ENCODE peak calls at places on chromosomes 4 and X, in five cellular contexts. One of them, this sample, is unnamed.

GRCh38 chr4:141389649-141390048 is 169.0 kb downstream of the ZNF330 start:
- DNase-seq in stimulated activated CD8-positive, alpha-beta memory T cell treated with anti-CD3 and anti-CD28 coated beads, Interleukin-15, amount 100 ng/mL, for 4 hours: no peak
- DNase-seq in cardiac muscle cell: peak
- DNase-seq in NCI-H1105 treated with DMSO at 0.1 percent for 48 hours: no peak
- DNase-seq in T47D: no peak
- DNase-seq in this sample: no peak

GRCh38 chr4:167216783-167217182 is 17.5 kb downstream of the SPOCK3 start:
- DNase-seq in stimulated activated CD8-positive, alpha-beta memory T cell treated with anti-CD3 and anti-CD28 coated beads, Interleukin-15, amount 100 ng/mL, for 4 hours: no peak
- DNase-seq in cardiac muscle cell: no peak
- DNase-seq in NCI-H1105 treated with DMSO at 0.1 percent for 48 hours: no peak
- DNase-seq in T47D: peak
- DNase-seq in this sample: peak

GRCh38 chr4:1534076-1534872 is 128.0 kb upstream of the NKX1-1 start:
- DNase-seq in stimulated activated CD8-positive, alpha-beta memory T cell treated with anti-CD3 and anti-CD28 coated beads, Interleukin-15, amount 100 ng/mL, for 4 hours: no peak
- DNase-seq in cardiac muscle cell: no peak
- DNase-seq in NCI-H1105 treated with DMSO at 0.1 percent for 48 hours: no peak
- DNase-seq in T47D: no peak
- DNase-seq in this sample: no peak

GRCh38 chr4:99144070-99144469 is at the start of gene ADH4:
- DNase-seq in stimulated activated CD8-positive, alpha-beta memory T cell treated with anti-CD3 and anti-CD28 coated beads, Interleukin-15, amount 100 ng/mL, for 4 hours: no peak
- DNase-seq in cardiac muscle cell: peak
- DNase-seq in NCI-H1105 treated with DMSO at 0.1 percent for 48 hours: no peak
- DNase-seq in T47D: no peak
- DNase-seq in this sample: no peak

GRCh38 chr4:47551682-47552081 is 66.6 kb downstream of the ATP10D start:
- DNase-seq in stimulated activated CD8-positive, alpha-beta memory T cell treated with anti-CD3 and anti-CD28 coated beads, Interleukin-15, amount 100 ng/mL, for 4 hours: no peak
- DNase-seq in cardiac muscle cell: no peak
- DNase-seq in NCI-H1105 treated with DMSO at 0.1 percent for 48 hours: no peak
- DNase-seq in T47D: no peak
- DNase-seq in this sample: no peak

GRCh38 chr4:63348735-63349673 is 1060.2 kb downstream of the TECRL start:
- DNase-seq in stimulated activated CD8-positive, alpha-beta memory T cell treated with anti-CD3 and anti-CD28 coated beads, Interleukin-15, amount 100 ng/mL, for 4 hours: no peak
- DNase-seq in cardiac muscle cell: no peak
- DNase-seq in NCI-H1105 treated with DMSO at 0.1 percent for 48 hours: no peak
- DNase-seq in T47D: no peak
- DNase-seq in this sample: no peak

GRCh38 chr4:27003602-27004238 is 143.1 kb downstream of the STIM2 start:
- DNase-seq in stimulated activated CD8-positive, alpha-beta memory T cell treated with anti-CD3 and anti-CD28 coated beads, Interleukin-15, amount 100 ng/mL, for 4 hours: no peak
- DNase-seq in cardiac muscle cell: peak
- DNase-seq in NCI-H1105 treated with DMSO at 0.1 percent for 48 hours: no peak
- DNase-seq in T47D: no peak
- DNase-seq in this sample: no peak

GRCh38 chr4:102614801-102615200 is 113.6 kb downstream of the NFKB1 start:
- DNase-seq in stimulated activated CD8-positive, alpha-beta memory T cell treated with anti-CD3 and anti-CD28 coated beads, Interleukin-15, amount 100 ng/mL, for 4 hours: no peak
- DNase-seq in cardiac muscle cell: no peak
- DNase-seq in NCI-H1105 treated with DMSO at 0.1 percent for 48 hours: no peak
- DNase-seq in T47D: no peak
- DNase-seq in this sample: no peak

GRCh38 chr4:27278615-27279014 is 418.0 kb downstream of the STIM2 start:
- DNase-seq in stimulated activated CD8-positive, alpha-beta memory T cell treated with anti-CD3 and anti-CD28 coated beads, Interleukin-15, amount 100 ng/mL, for 4 hours: no peak
- DNase-seq in cardiac muscle cell: peak
- DNase-seq in NCI-H1105 treated with DMSO at 0.1 percent for 48 hours: no peak
- DNase-seq in T47D: peak
- DNase-seq in this sample: peak

GRCh38 chrX:39440734-39441305 is 639.6 kb downstream of the MID1IP1 start:
- DNase-seq in stimulated activated CD8-positive, alpha-beta memory T cell treated with anti-CD3 and anti-CD28 coated beads, Interleukin-15, amount 100 ng/mL, for 4 hours: no peak
- DNase-seq in cardiac muscle cell: no peak
- DNase-seq in NCI-H1105 treated with DMSO at 0.1 percent for 48 hours: no peak
- DNase-seq in T47D: no peak
- DNase-seq in this sample: no peak

GRCh38 chrX:45668686-45669443 is 468.2 kb upstream of the DIPK2B start:
- DNase-seq in stimulated activated CD8-positive, alpha-beta memory T cell treated with anti-CD3 and anti-CD28 coated beads, Interleukin-15, amount 100 ng/mL, for 4 hours: no peak
- DNase-seq in cardiac muscle cell: peak
- DNase-seq in NCI-H1105 treated with DMSO at 0.1 percent for 48 hours: no peak
- DNase-seq in T47D: no peak
- DNase-seq in this sample: no peak

GRCh38 chr4:53905935-53906377 is 158.4 kb downstream of the CHIC2 start:
- DNase-seq in stimulated activated CD8-positive, alpha-beta memory T cell treated with anti-CD3 and anti-CD28 coated beads, Interleukin-15, amount 100 ng/mL, for 4 hours: no peak
- DNase-seq in cardiac muscle cell: peak
- DNase-seq in NCI-H1105 treated with DMSO at 0.1 percent for 48 hours: no peak
- DNase-seq in T47D: peak
- DNase-seq in this sample: peak

GRCh38 chr4:64582492-64582891 is 173.2 kb upstream of the TECRL start:
- DNase-seq in stimulated activated CD8-positive, alpha-beta memory T cell treated with anti-CD3 and anti-CD28 coated beads, Interleukin-15, amount 100 ng/mL, for 4 hours: no peak
- DNase-seq in cardiac muscle cell: no peak
- DNase-seq in NCI-H1105 treated with DMSO at 0.1 percent for 48 hours: no peak
- DNase-seq in T47D: no peak
- DNase-seq in this sample: no peak

GRCh38 chrX:49960061-49960460 is 37.7 kb downstream of the CLCN5 start:
- DNase-seq in stimulated activated CD8-positive, alpha-beta memory T cell treated with anti-CD3 and anti-CD28 coated beads, Interleukin-15, amount 100 ng/mL, for 4 hours: no peak
- DNase-seq in cardiac muscle cell: no peak
- DNase-seq in NCI-H1105 treated with DMSO at 0.1 percent for 48 hours: no peak
- DNase-seq in T47D: no peak
- DNase-seq in this sample: no peak

GRCh38 chr4:2277956-2278355 is 16.0 kb upstream of the MXD4 start:
- DNase-seq in stimulated activated CD8-positive, alpha-beta memory T cell treated with anti-CD3 and anti-CD28 coated beads, Interleukin-15, amount 100 ng/mL, for 4 hours: no peak
- DNase-seq in cardiac muscle cell: no peak
- DNase-seq in NCI-H1105 treated with DMSO at 0.1 percent for 48 hours: no peak
- DNase-seq in T47D: no peak
- DNase-seq in this sample: no peak

GRCh38 chr4:120801171-120801758 is 121.3 kb downstream of the PRDM5 start:
- DNase-seq in stimulated activated CD8-positive, alpha-beta memory T cell treated with anti-CD3 and anti-CD28 coated beads, Interleukin-15, amount 100 ng/mL, for 4 hours: no peak
- DNase-seq in cardiac muscle cell: peak
- DNase-seq in NCI-H1105 treated with DMSO at 0.1 percent for 48 hours: no peak
- DNase-seq in T47D: no peak
- DNase-seq in this sample: no peak

GRCh38 chr4:6991771-6992557 is 51.2 kb upstream of the TADA2B start:
- DNase-seq in stimulated activated CD8-positive, alpha-beta memory T cell treated with anti-CD3 and anti-CD28 coated beads, Interleukin-15, amount 100 ng/mL, for 4 hours: no peak
- DNase-seq in cardiac muscle cell: peak
- DNase-seq in NCI-H1105 treated with DMSO at 0.1 percent for 48 hours: no peak
- DNase-seq in T47D: no peak
- DNase-seq in this sample: peak

GRCh38 chrX:44042731-44043130 is 69.5 kb upstream of the NDP start:
- DNase-seq in stimulated activated CD8-positive, alpha-beta memory T cell treated with anti-CD3 and anti-CD28 coated beads, Interleukin-15, amount 100 ng/mL, for 4 hours: no peak
- DNase-seq in cardiac muscle cell: peak
- DNase-seq in NCI-H1105 treated with DMSO at 0.1 percent for 48 hours: peak
- DNase-seq in T47D: no peak
- DNase-seq in this sample: no peak

GRCh38 chr4:121696641-121697461 is at the start of gene ANXA5:
- DNase-seq in stimulated activated CD8-positive, alpha-beta memory T cell treated with anti-CD3 and anti-CD28 coated beads, Interleukin-15, amount 100 ng/mL, for 4 hours: peak
- DNase-seq in cardiac muscle cell: peak
- DNase-seq in NCI-H1105 treated with DMSO at 0.1 percent for 48 hours: peak
- DNase-seq in T47D: peak
- DNase-seq in this sample: no peak

GRCh38 chrX:119755981-119756533 is 2.3 kb upstream of the SOWAHD start:
- DNase-seq in stimulated activated CD8-positive, alpha-beta memory T cell treated with anti-CD3 and anti-CD28 coated beads, Interleukin-15, amount 100 ng/mL, for 4 hours: no peak
- DNase-seq in cardiac muscle cell: no peak
- DNase-seq in NCI-H1105 treated with DMSO at 0.1 percent for 48 hours: no peak
- DNase-seq in T47D: no peak
- DNase-seq in this sample: no peak

GRCh38 chr4:8393593-8394038 is 46.9 kb downstream of the ACOX3 start:
- DNase-seq in stimulated activated CD8-positive, alpha-beta memory T cell treated with anti-CD3 and anti-CD28 coated beads, Interleukin-15, amount 100 ng/mL, for 4 hours: no peak
- DNase-seq in cardiac muscle cell: peak
- DNase-seq in NCI-H1105 treated with DMSO at 0.1 percent for 48 hours: no peak
- DNase-seq in T47D: no peak
- DNase-seq in this sample: no peak

GRCh38 chr4:103012594-103012993 is 6.9 kb downstream of the SLC9B1 start:
- DNase-seq in stimulated activated CD8-positive, alpha-beta memory T cell treated with anti-CD3 and anti-CD28 coated beads, Interleukin-15, amount 100 ng/mL, for 4 hours: no peak
- DNase-seq in cardiac muscle cell: no peak
- DNase-seq in NCI-H1105 treated with DMSO at 0.1 percent for 48 hours: no peak
- DNase-seq in T47D: no peak
- DNase-seq in this sample: no peak

GRCh38 chr4:113540859-113541258 is 220.7 kb downstream of the CAMK2D start:
- DNase-seq in stimulated activated CD8-positive, alpha-beta memory T cell treated with anti-CD3 and anti-CD28 coated beads, Interleukin-15, amount 100 ng/mL, for 4 hours: no peak
- DNase-seq in cardiac muscle cell: peak
- DNase-seq in NCI-H1105 treated with DMSO at 0.1 percent for 48 hours: no peak
- DNase-seq in T47D: no peak
- DNase-seq in this sample: no peak

GRCh38 chr4:27010334-27010940 is 149.8 kb downstream of the STIM2 start:
- DNase-seq in stimulated activated CD8-positive, alpha-beta memory T cell treated with anti-CD3 and anti-CD28 coated beads, Interleukin-15, amount 100 ng/mL, for 4 hours: peak
- DNase-seq in cardiac muscle cell: peak
- DNase-seq in NCI-H1105 treated with DMSO at 0.1 percent for 48 hours: peak
- DNase-seq in T47D: peak
- DNase-seq in this sample: no peak

GRCh38 chr4:155197757-155198156 is 10.7 kb upstream of the NPY2R start:
- DNase-seq in stimulated activated CD8-positive, alpha-beta memory T cell treated with anti-CD3 and anti-CD28 coated beads, Interleukin-15, amount 100 ng/mL, for 4 hours: no peak
- DNase-seq in cardiac muscle cell: no peak
- DNase-seq in NCI-H1105 treated with DMSO at 0.1 percent for 48 hours: no peak
- DNase-seq in T47D: no peak
- DNase-seq in this sample: no peak

GRCh38 chrX:47217121-47217851 is 1.2 kb upstream of the CDK16 start:
- DNase-seq in stimulated activated CD8-positive, alpha-beta memory T cell treated with anti-CD3 and anti-CD28 coated beads, Interleukin-15, amount 100 ng/mL, for 4 hours: no peak
- DNase-seq in cardiac muscle cell: peak
- DNase-seq in NCI-H1105 treated with DMSO at 0.1 percent for 48 hours: peak
- DNase-seq in T47D: peak
- DNase-seq in this sample: no peak